ENCODE peak calls at places on chromosome 4, in eight cellular contexts. J, E, U, X, Z, D, Q and P are unnamed samples.

GRCh38 chr4:85760521-85760920 is 285.6 kb downstream of the ARHGAP24 start:
- DNase-seq in Q (no peak), E (no peak), Z (no peak), D (no peak), J (no peak), X (no peak), U (no peak), P (no peak)

GRCh38 chr4:165360041-165360782 is 18.6 kb upstream of the CPE start:
- DNase-seq in Z (no peak), D (no peak), X (no peak), J (no peak), U (no peak), E (no peak), Q (no peak), P (no peak)

GRCh38 chr4:156971623-156972369 is at the start of gene PDGFC:
- DNase-seq in E (peak), Z (peak), Q (peak), X (peak), D (peak), U (peak), J (peak), P (peak)

GRCh38 chr4:85968945-85969830 is 390.7 kb downstream of the MAPK10 start:
- DNase-seq in J (no peak), Q (no peak), Z (peak), D (no peak), U (no peak), X (no peak), E (no peak), P (peak)

GRCh38 chr4:154602404-154603020 is 9.9 kb downstream of the FGG start:
- DNase-seq in X (no peak), Q (no peak), Z (no peak), D (no peak), E (no peak), U (no peak), J (no peak), P (no peak)

GRCh38 chr4:155392486-155393184 is 15.9 kb upstream of the MAP9 start:
- DNase-seq in D (peak), J (no peak), Q (no peak), X (no peak), Z (no peak), E (no peak), U (no peak), P (no peak)

GRCh38 chr4:55397521-55398321 is 2.0 kb downstream of the TMEM165 start:
- DNase-seq in E (no peak), X (no peak), J (no peak), Q (no peak), D (no peak), U (no peak), Z (peak), P (peak)

GRCh38 chr4:762211-763190 is 56.9 kb downstream of the PCGF3 start:
- DNase-seq in Q (peak), E (no peak), D (no peak), X (no peak), Z (no peak), J (no peak), U (no peak), P (no peak)

GRCh38 chr4:45036677-45037076 is 310.3 kb upstream of the GNPDA2 start:
- DNase-seq in Z (no peak), U (no peak), X (no peak), J (no peak), E (no peak), Q (no peak), D (no peak), P (no peak)

GRCh38 chr4:141215030-141215429 is 5.7 kb upstream of the ZNF330 start:
- DNase-seq in Z (no peak), Q (no peak), E (no peak), U (no peak), J (no peak), D (no peak), X (no peak), P (no peak)

GRCh38 chr4:82797048-82797590 is 1.5 kb downstream of the SCD5 start:
- DNase-seq in Z (no peak), X (peak), U (no peak), E (no peak), D (no peak), J (no peak), Q (no peak), P (no peak)

GRCh38 chr4:82801910-82802521 is 3.4 kb upstream of the SCD5 start:
- DNase-seq in X (no peak), E (no peak), Q (no peak), D (no peak), J (peak), U (no peak), Z (peak), P (peak)

GRCh38 chr4:82797591-82798081 is 960 bp downstream of the SCD5 start:
- DNase-seq in Q (no peak), E (peak), Z (no peak), U (no peak), D (no peak), J (no peak), X (peak), P (no peak)

GRCh38 chr4:82799006-82799881 is 648 bp upstream of the SCD5 start:
- DNase-seq in Q (no peak), E (no peak), Z (no peak), U (no peak), J (peak), D (no peak), X (peak), P (no peak)

GRCh38 chr4:82798168-82799005 is at the start of gene SCD5:
- DNase-seq in J (peak), X (peak), E (peak), Q (peak), Z (peak), U (peak), D (peak), P (peak)
- TF ChIP-seq POLR2A in J (no peak), X (peak), E (peak), Q (no peak), Z (no peak), U (no peak), D (no peak), P (no peak)

GRCh38 chr4:184706453-184706852 is 27.4 kb downstream of the CENPU start:
- DNase-seq in D (no peak), Z (no peak), Q (no peak), E (no peak), X (no peak), J (no peak), U (no peak), P (no peak)
- TF ChIP-seq POLR2A in D (no peak), Z (no peak), Q (no peak), E (no peak), X (no peak), J (no peak), U (no peak), P (no peak)

GRCh38 chr4:2510351-2511259 is 25.8 kb upstream of the FAM193A start:
- DNase-seq in J (no peak), U (no peak), E (no peak), X (no peak), D (no peak), Z (no peak), Q (no peak), P (no peak)

GRCh38 chr4:2511645-2512131 is 24.8 kb upstream of the FAM193A start:
- DNase-seq in Z (no peak), J (no peak), Q (no peak), U (no peak), E (no peak), X (no peak), D (no peak), P (no peak)

GRCh38 chr4:2516635-2517034 is 19.8 kb upstream of the FAM193A start:
- DNase-seq in Z (no peak), U (no peak), J (no peak), E (no peak), D (no peak), Q (no peak), X (no peak), P (no peak)

GRCh38 chr4:2515835-2516550 is 20.5 kb upstream of the FAM193A start:
- DNase-seq in E (no peak), X (peak), Q (peak), D (no peak), U (peak), J (peak), Z (no peak), P (no peak)

GRCh38 chr4:2512396-2513135 is 23.9 kb upstream of the FAM193A start:
- DNase-seq in X (no peak), J (no peak), D (no peak), Q (no peak), Z (no peak), U (no peak), E (no peak), P (no peak)
- TF ChIP-seq POLR2A in X (no peak), J (no peak), D (no peak), Q (no peak), Z (no peak), U (no peak), E (no peak), P (no peak)

GRCh38 chr4:102344955-102345794 is at the start of gene SLC39A8:
- DNase-seq in D (peak), Q (peak), U (peak), Z (peak), J (peak), E (peak), X (peak), P (peak)

GRCh38 chr4:102343964-102344519 is 1.2 kb downstream of the SLC39A8 start:
- DNase-seq in Q (no peak), J (no peak), Z (peak), U (no peak), X (peak), E (no peak), D (no peak), P (peak)

GRCh38 chr4:102344520-102344954 is 745 bp downstream of the SLC39A8 start:
- DNase-seq in D (peak), Q (peak), U (peak), E (peak), X (no peak), J (peak), Z (peak), P (peak)

GRCh38 chr4:102348701-102349100 is 3.4 kb upstream of the SLC39A8 start:
- DNase-seq in X (no peak), Q (no peak), J (no peak), U (no peak), D (no peak), Z (no peak), E (no peak), P (no peak)

GRCh38 chr4:102345795-102346100 is 466 bp upstream of the SLC39A8 start:
- DNase-seq in X (no peak), D (no peak), Z (no peak), J (no peak), Q (peak), U (no peak), E (no peak), P (no peak)
- TF ChIP-seq POLR2A in X (no peak), D (no peak), Z (no peak), J (no peak), Q (no peak), U (no peak), E (no peak), P (no peak)

DNA sequence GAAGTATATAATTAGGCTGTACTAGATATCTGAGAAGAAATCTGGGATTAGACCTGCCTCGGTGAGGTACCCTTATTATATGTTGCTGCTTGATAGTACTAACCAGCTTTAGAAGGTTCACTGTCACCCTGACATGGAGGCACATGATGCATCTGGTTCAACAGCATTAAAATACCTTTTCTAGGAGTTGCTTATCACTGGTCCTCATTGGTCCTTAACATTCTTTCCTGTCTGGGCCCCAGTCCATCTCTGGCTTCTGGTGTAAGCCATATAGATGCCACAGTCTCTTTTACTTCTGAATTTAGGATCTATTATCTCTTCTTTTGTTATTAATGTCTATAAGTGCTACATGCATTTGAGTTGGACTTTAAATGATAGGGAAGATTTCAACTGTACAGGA is 40.2 kb downstream of the GPRIN3 start:
- DNase-seq in E (no peak), D (no peak), J (no peak), Q (no peak), U (no peak), Z (no peak), X (no peak), P (no peak)
- TF ChIP-seq POLR2A in E (no peak), D (no peak), J (no peak), Q (no peak), U (no peak), Z (no peak), X (no peak), P (no peak)

DNA sequence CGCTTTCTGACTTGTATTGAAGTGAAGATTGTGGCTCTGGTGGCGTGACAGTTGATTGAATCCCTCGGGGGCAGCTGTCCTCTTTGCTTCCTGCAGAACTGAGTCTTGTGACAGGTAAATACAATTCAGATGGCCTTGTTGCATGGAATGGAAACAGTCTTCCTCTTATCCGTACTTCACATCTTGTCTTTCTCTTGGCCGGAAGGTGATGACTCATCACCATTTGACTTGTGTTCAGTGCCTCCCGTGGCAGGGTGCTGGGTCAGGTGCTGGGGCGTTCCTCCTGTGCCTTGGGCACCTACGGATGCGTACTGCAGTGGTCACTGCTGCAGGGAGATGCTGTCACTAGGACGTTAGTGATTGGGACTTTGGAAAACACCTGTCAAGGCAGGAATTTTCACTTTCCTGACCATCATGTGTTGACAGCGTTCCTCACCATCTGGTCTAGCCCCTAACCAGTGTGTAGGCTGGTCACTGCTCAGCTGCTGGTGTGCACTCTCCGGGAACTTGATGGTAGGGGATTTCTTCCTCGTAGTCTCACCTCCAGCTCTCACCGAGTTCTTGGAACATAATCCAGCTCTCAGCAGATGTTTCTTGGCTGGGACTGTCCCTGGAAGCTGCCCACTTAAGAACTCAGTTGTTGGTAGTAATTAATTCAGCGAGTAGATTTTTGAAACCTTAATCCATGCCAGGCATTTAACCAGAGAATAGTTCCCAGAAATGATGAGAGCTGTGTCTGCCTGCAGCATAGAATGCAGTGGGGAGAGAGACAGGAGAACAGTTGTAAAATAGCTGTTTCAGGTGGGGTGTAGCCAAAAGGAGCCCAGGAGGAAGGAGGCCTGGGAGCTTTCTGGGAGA is 7.2 kb downstream of the TBC1D14 start:
- DNase-seq in J (peak), E (peak), U (peak), Z (peak), D (peak), X (peak), Q (no peak), P (peak)
- TF ChIP-seq POLR2A in J (no peak), E (peak), U (no peak), Z (peak), D (no peak), X (no peak), Q (no peak), P (peak)

GRCh38 chr4:103044183-103044582 is 24.7 kb upstream of the SLC9B1 start:
- DNase-seq in Q (no peak), U (no peak), D (no peak), Z (peak), X (no peak), E (no peak), J (no peak), P (no peak)
- TF ChIP-seq POLR2A in Q (no peak), U (no peak), D (no peak), Z (no peak), X (no peak), E (no peak), J (no peak), P (no peak)

GRCh38 chr4:77819409-77819835 is 254 bp upstream of the CNOT6L start:
- DNase-seq in Q (no peak), U (peak), D (peak), Z (no peak), J (no peak), X (no peak), E (no peak), P (no peak)

GRCh38 chr4:77817304-77818076 is 1.7 kb downstream of the CNOT6L start:
- DNase-seq in U (no peak), D (peak), E (no peak), Z (peak), J (no peak), X (peak), Q (no peak), P (peak)

GRCh38 chr4:77819836-77820679 is 890 bp upstream of the CNOT6L start:
- DNase-seq in D (peak), Z (peak), Q (peak), X (peak), E (peak), J (peak), U (peak), P (peak)

GRCh38 chr4:77818077-77818666 is 996 bp downstream of the CNOT6L start:
- DNase-seq in X (peak), U (peak), D (peak), E (peak), J (peak), Z (peak), Q (peak), P (peak)

GRCh38 chr4:77818667-77819408 is at the start of gene CNOT6L:
- DNase-seq in X (peak), Q (peak), E (peak), U (peak), D (peak), J (peak), Z (peak), P (peak)
- TF ChIP-seq POLR2A in X (peak), Q (no peak), E (peak), U (peak), D (peak), J (no peak), Z (peak), P (peak)

GRCh38 chr4:107721436-107722090 is 1.5 kb upstream of the PAPSS1 start:
- DNase-seq in E (peak), Q (no peak), J (no peak), D (no peak), X (no peak), Z (no peak), U (peak), P (peak)

GRCh38 chr4:107718351-107718965 is 1.6 kb downstream of the PAPSS1 start:
- DNase-seq in U (no peak), D (no peak), E (no peak), J (no peak), X (no peak), Q (no peak), Z (no peak), P (no peak)

GRCh38 chr4:107719211-107719926 is 665 bp downstream of the PAPSS1 start:
- DNase-seq in E (no peak), U (peak), X (no peak), Q (no peak), D (peak), Z (peak), J (no peak), P (peak)

GRCh38 chr4:107719927-107720722 is at the start of gene PAPSS1:
- DNase-seq in D (peak), X (peak), E (peak), U (peak), Q (peak), J (peak), Z (peak), P (peak)
- TF ChIP-seq POLR2A in D (peak), X (peak), E (peak), U (peak), Q (no peak), J (peak), Z (peak), P (peak)

GRCh38 chr4:145938618-145939177 is at the start of gene ZNF827:
- DNase-seq in X (peak), Q (peak), D (no peak), Z (no peak), U (peak), J (peak), E (peak), P (peak)
- TF ChIP-seq POLR2A in X (peak), Q (no peak), D (peak), Z (no peak), U (peak), J (no peak), E (peak), P (peak)